ENCODE peak calls at places on chromosomes 11 and 22, in seven cellular contexts. One of them, this sample, is unnamed.

GRCh38 chr11:86919557-86920210 is 35.5 kb downstream of the FZD4 start:
- DNase-seq in neural crest cell: no peak
- DNase-seq in HEK293T: peak
- DNase-seq in fibroblast of pulmonary artery: peak
- DNase-seq in activated CD4-positive, alpha-beta memory T cell treated with anti-CD3 and anti-CD28 coated beads, Interleukin-2, amount 10 ng/mL, durations not matched to agents 7 days and 5 days: no peak
- DNase-seq in RPMI7951: peak
- DNase-seq in NCI-H510A treated with DMSO at 0.1 percent for 48 hours: peak
- DNase-seq in this sample: no peak

GRCh38 chr11:35304393-35304790 is 115.0 kb downstream of the SLC1A2 start:
- DNase-seq in NCI-H510A treated with DMSO at 0.1 percent for 48 hours: no peak
- DNase-seq in fibroblast of pulmonary artery: peak
- DNase-seq in neural crest cell: no peak
- DNase-seq in activated CD4-positive, alpha-beta memory T cell treated with anti-CD3 and anti-CD28 coated beads, Interleukin-2, amount 10 ng/mL, durations not matched to agents 7 days and 5 days: no peak
- DNase-seq in HEK293T: no peak
- DNase-seq in RPMI7951: peak
- DNase-seq in this sample: no peak

GRCh38 chr22:42676059-42676607 is 26.9 kb upstream of the CYB5R3 start:
- DNase-seq in NCI-H510A treated with DMSO at 0.1 percent for 48 hours: no peak
- DNase-seq in neural crest cell: no peak
- DNase-seq in RPMI7951: no peak
- DNase-seq in activated CD4-positive, alpha-beta memory T cell treated with anti-CD3 and anti-CD28 coated beads, Interleukin-2, amount 10 ng/mL, durations not matched to agents 7 days and 5 days: no peak
- DNase-seq in fibroblast of pulmonary artery: peak
- DNase-seq in HEK293T: no peak
- DNase-seq in this sample: no peak

GRCh38 chr11:103043826-103044688 is 47.9 kb downstream of the DCUN1D5 start:
- DNase-seq in HEK293T: no peak
- DNase-seq in activated CD4-positive, alpha-beta memory T cell treated with anti-CD3 and anti-CD28 coated beads, Interleukin-2, amount 10 ng/mL, durations not matched to agents 7 days and 5 days: no peak
- DNase-seq in NCI-H510A treated with DMSO at 0.1 percent for 48 hours: no peak
- DNase-seq in neural crest cell: no peak
- DNase-seq in RPMI7951: no peak
- DNase-seq in fibroblast of pulmonary artery: no peak
- DNase-seq in this sample: no peak

GRCh38 chr11:34356576-34356917 is 1.3 kb downstream of the ABTB2 start:
- DNase-seq in NCI-H510A treated with DMSO at 0.1 percent for 48 hours: no peak
- DNase-seq in neural crest cell: peak
- DNase-seq in HEK293T: no peak
- DNase-seq in fibroblast of pulmonary artery: peak
- DNase-seq in activated CD4-positive, alpha-beta memory T cell treated with anti-CD3 and anti-CD28 coated beads, Interleukin-2, amount 10 ng/mL, durations not matched to agents 7 days and 5 days: peak
- DNase-seq in RPMI7951: peak
- DNase-seq in this sample: no peak

GRCh38 chr22:50118557-50119168 is 28.9 kb downstream of the MOV10L1 start:
- DNase-seq in fibroblast of pulmonary artery: peak
- DNase-seq in neural crest cell: no peak
- DNase-seq in NCI-H510A treated with DMSO at 0.1 percent for 48 hours: no peak
- DNase-seq in activated CD4-positive, alpha-beta memory T cell treated with anti-CD3 and anti-CD28 coated beads, Interleukin-2, amount 10 ng/mL, durations not matched to agents 7 days and 5 days: no peak
- DNase-seq in RPMI7951: peak
- DNase-seq in HEK293T: no peak
- DNase-seq in this sample: no peak

GRCh38 chr11:5818245-5818865 is 9.6 kb downstream of the OR52N2 start:
- DNase-seq in HEK293T: no peak
- DNase-seq in NCI-H510A treated with DMSO at 0.1 percent for 48 hours: no peak
- DNase-seq in activated CD4-positive, alpha-beta memory T cell treated with anti-CD3 and anti-CD28 coated beads, Interleukin-2, amount 10 ng/mL, durations not matched to agents 7 days and 5 days: no peak
- DNase-seq in neural crest cell: no peak
- DNase-seq in fibroblast of pulmonary artery: no peak
- DNase-seq in RPMI7951: peak
- DNase-seq in this sample: no peak

GRCh38 chr22:47146941-47147340 is 384.5 kb downstream of the TBC1D22A start:
- DNase-seq in NCI-H510A treated with DMSO at 0.1 percent for 48 hours: no peak
- DNase-seq in fibroblast of pulmonary artery: no peak
- DNase-seq in neural crest cell: no peak
- DNase-seq in RPMI7951: no peak
- DNase-seq in HEK293T: no peak
- DNase-seq in activated CD4-positive, alpha-beta memory T cell treated with anti-CD3 and anti-CD28 coated beads, Interleukin-2, amount 10 ng/mL, durations not matched to agents 7 days and 5 days: no peak
- DNase-seq in this sample: no peak

GRCh38 chr22:48575567-48576332 is 1251.9 kb downstream of the BRD1 start:
- DNase-seq in NCI-H510A treated with DMSO at 0.1 percent for 48 hours: no peak
- DNase-seq in neural crest cell: no peak
- DNase-seq in HEK293T: no peak
- DNase-seq in fibroblast of pulmonary artery: no peak
- DNase-seq in RPMI7951: no peak
- DNase-seq in activated CD4-positive, alpha-beta memory T cell treated with anti-CD3 and anti-CD28 coated beads, Interleukin-2, amount 10 ng/mL, durations not matched to agents 7 days and 5 days: no peak
- DNase-seq in this sample: no peak

GRCh38 chr11:103491777-103492176 is 382.6 kb downstream of the DYNC2H1 start:
- DNase-seq in HEK293T: no peak
- DNase-seq in fibroblast of pulmonary artery: no peak
- DNase-seq in NCI-H510A treated with DMSO at 0.1 percent for 48 hours: no peak
- DNase-seq in neural crest cell: no peak
- DNase-seq in RPMI7951: peak
- DNase-seq in activated CD4-positive, alpha-beta memory T cell treated with anti-CD3 and anti-CD28 coated beads, Interleukin-2, amount 10 ng/mL, durations not matched to agents 7 days and 5 days: no peak
- DNase-seq in this sample: no peak

GRCh38 chr11:121596195-121597145 is 143.7 kb upstream of the SORL1-AS1 start:
- DNase-seq in neural crest cell: no peak
- DNase-seq in RPMI7951: no peak
- DNase-seq in HEK293T: no peak
- DNase-seq in activated CD4-positive, alpha-beta memory T cell treated with anti-CD3 and anti-CD28 coated beads, Interleukin-2, amount 10 ng/mL, durations not matched to agents 7 days and 5 days: no peak
- DNase-seq in fibroblast of pulmonary artery: no peak
- DNase-seq in NCI-H510A treated with DMSO at 0.1 percent for 48 hours: no peak
- DNase-seq in this sample: no peak

GRCh38 chr11:118618115-118618990 is 10.9 kb downstream of the PHLDB1 start:
- DNase-seq in activated CD4-positive, alpha-beta memory T cell treated with anti-CD3 and anti-CD28 coated beads, Interleukin-2, amount 10 ng/mL, durations not matched to agents 7 days and 5 days: no peak
- DNase-seq in NCI-H510A treated with DMSO at 0.1 percent for 48 hours: no peak
- DNase-seq in neural crest cell: peak
- DNase-seq in RPMI7951: peak
- DNase-seq in fibroblast of pulmonary artery: peak
- DNase-seq in HEK293T: no peak
- DNase-seq in this sample: no peak

GRCh38 chr11:93089474-93090102 is 108.2 kb downstream of the SLC36A4 start:
- DNase-seq in activated CD4-positive, alpha-beta memory T cell treated with anti-CD3 and anti-CD28 coated beads, Interleukin-2, amount 10 ng/mL, durations not matched to agents 7 days and 5 days: no peak
- DNase-seq in neural crest cell: no peak
- DNase-seq in fibroblast of pulmonary artery: peak
- DNase-seq in RPMI7951: peak
- DNase-seq in NCI-H510A treated with DMSO at 0.1 percent for 48 hours: peak
- DNase-seq in HEK293T: peak
- DNase-seq in this sample: no peak

GRCh38 chr11:123977731-123978347 is at the start of gene OR10S1:
- DNase-seq in HEK293T: no peak
- DNase-seq in RPMI7951: no peak
- DNase-seq in activated CD4-positive, alpha-beta memory T cell treated with anti-CD3 and anti-CD28 coated beads, Interleukin-2, amount 10 ng/mL, durations not matched to agents 7 days and 5 days: no peak
- DNase-seq in NCI-H510A treated with DMSO at 0.1 percent for 48 hours: no peak
- DNase-seq in neural crest cell: no peak
- DNase-seq in fibroblast of pulmonary artery: no peak
- DNase-seq in this sample: no peak

GRCh38 chr11:77055913-77056312 is 10.9 kb upstream of the CAPN5 start:
- DNase-seq in HEK293T: no peak
- DNase-seq in fibroblast of pulmonary artery: no peak
- DNase-seq in activated CD4-positive, alpha-beta memory T cell treated with anti-CD3 and anti-CD28 coated beads, Interleukin-2, amount 10 ng/mL, durations not matched to agents 7 days and 5 days: no peak
- DNase-seq in neural crest cell: no peak
- DNase-seq in NCI-H510A treated with DMSO at 0.1 percent for 48 hours: no peak
- DNase-seq in RPMI7951: no peak
- DNase-seq in this sample: no peak

GRCh38 chr11:63919267-63920125 is 2.5 kb upstream of the RCOR2 start:
- DNase-seq in HEK293T: no peak
- DNase-seq in fibroblast of pulmonary artery: no peak
- DNase-seq in NCI-H510A treated with DMSO at 0.1 percent for 48 hours: peak
- DNase-seq in RPMI7951: no peak
- DNase-seq in neural crest cell: peak
- DNase-seq in activated CD4-positive, alpha-beta memory T cell treated with anti-CD3 and anti-CD28 coated beads, Interleukin-2, amount 10 ng/mL, durations not matched to agents 7 days and 5 days: no peak
- DNase-seq in this sample: no peak

GRCh38 chr22:41702763-41703162 is 3.5 kb downstream of the MEI1 start:
- DNase-seq in HEK293T: no peak
- DNase-seq in neural crest cell: no peak
- DNase-seq in fibroblast of pulmonary artery: no peak
- DNase-seq in activated CD4-positive, alpha-beta memory T cell treated with anti-CD3 and anti-CD28 coated beads, Interleukin-2, amount 10 ng/mL, durations not matched to agents 7 days and 5 days: no peak
- DNase-seq in RPMI7951: no peak
- DNase-seq in NCI-H510A treated with DMSO at 0.1 percent for 48 hours: no peak
- DNase-seq in this sample: no peak

This sample was measured in GM18507.